ENCODE peak calls at places on chromosome 7, in six cellular contexts. M is choroid plexus epithelial cell, A is IMR-90, E is Caco-2, T is astrocyte of the spinal cord, N is cardiac fibroblast. L is an unnamed sample.
A peak's percentile ranks its signal among the peaks of the same experiment; 100 is the strongest.

GRCh38 chr7:109986701-109987100 is 1104.2 kb upstream of the LRRN3 start:
- DNase-seq in M (peak; percentile 3), A (no peak), E (no peak), T (no peak), N (no peak), L (no peak)

GRCh38 chr7:30965372-30965771 is 1.6 kb downstream of the GHRHR start:
- DNase-seq in M (no peak), A (no peak), E (no peak), T (no peak), N (no peak), L (peak; percentile 23)

GRCh38 chr7:126637538-126637937 is 615.2 kb downstream of the GRM8 start:
- DNase-seq in M (no peak), A (no peak), E (no peak), T (no peak), N (no peak), L (no peak)

GRCh38 chr7:157595086-157595855 is 258.5 kb downstream of the DNAJB6 start:
- DNase-seq in M (no peak), A (no peak), E (no peak), T (no peak), N (no peak), L (no peak)

GRCh38 chr7:45923290-45923689 is 2.2 kb upstream of the IGFBP3 start:
- DNase-seq in M (peak; percentile 84), A (peak; percentile 72), E (no peak), T (peak; percentile 83), N (peak; percentile 83), L (peak; percentile 70)

GRCh38 chr7:72539702-72540101 is 127.6 kb upstream of the CALN1 start:
- DNase-seq in M (no peak), A (no peak), E (no peak), T (no peak), N (no peak), L (no peak)

GRCh38 chr7:745431-745980 is 18.4 kb upstream of the PRKAR1B start:
- DNase-seq in M (no peak), A (no peak), E (peak; percentile 10), T (no peak), N (no peak), L (no peak)

GRCh38 chr7:56046728-56047445 is 4.4 kb downstream of the PSPH start:
- DNase-seq in M (peak; percentile 94), A (peak; percentile 88), E (peak; percentile 77), T (peak; percentile 85), N (peak; percentile 95), L (peak; percentile 73)

GRCh38 chr7:47557317-47557985 is 24.5 kb downstream of the TNS3 start:
- DNase-seq in M (no peak), A (peak; percentile 57), E (no peak), T (no peak), N (peak; percentile 63), L (peak; percentile 81)

GRCh38 chr7:30924624-30925023 is 13.0 kb downstream of the AQP1 start:
- DNase-seq in M (no peak), A (no peak), E (peak; percentile 25), T (no peak), N (no peak), L (no peak)

GRCh38 chr7:23133797-23134196 is 28.2 kb downstream of the KLHL7 start:
- DNase-seq in M (no peak), A (no peak), E (no peak), T (no peak), N (peak; percentile 6), L (no peak)

GRCh38 chr7:70506463-70506862 is 625.5 kb upstream of the GALNT17 start:
- DNase-seq in M (no peak), A (no peak), E (peak; percentile 69), T (no peak), N (peak; percentile 1), L (peak; percentile 20)

GRCh38 chr7:70512719-70513118 is 619.2 kb upstream of the GALNT17 start:
- DNase-seq in M (no peak), A (no peak), E (no peak), T (no peak), N (no peak), L (no peak)

GRCh38 chr7:70512144-70512543 is 619.8 kb upstream of the GALNT17 start:
- DNase-seq in M (no peak), A (no peak), E (no peak), T (no peak), N (no peak), L (no peak)
- H3K4me3 ChIP-seq in M (no peak overlapping the region), A (no peak overlapping the region), E (no peak overlapping the region), T (no peak overlapping the region), N (no peak overlapping the region), L (no peak overlapping the region)

GRCh38 chr7:100887955-100888481 is 1.5 kb downstream of the UFSP1 start:
- DNase-seq in M (no peak), A (no peak), E (no peak), T (no peak), N (no peak), L (no peak)
- H3K4me3 ChIP-seq in M (no peak overlapping the region), A (no peak overlapping the region), E (no peak overlapping the region), T (no peak overlapping the region), N (no peak overlapping the region), L (no peak overlapping the region)

GRCh38 chr7:129144834-129145668 is 544 bp downstream of the TSPAN33 start:
- DNase-seq in M (no peak), A (no peak), E (no peak), T (no peak), N (no peak), L (no peak)
- H3K4me3 ChIP-seq in M (peak overlapping the region; percentile 30), A (peak overlapping the region; percentile 15), E (peak overlapping the region; percentile 51), T (peak overlapping the region; percentile 15), N (peak overlapping the region; percentile 17), L (peak overlapping the region; percentile 12)

GRCh38 chr7:2665359-2665791 is 22.6 kb upstream of the AMZ1 start:
- DNase-seq in M (no peak), A (no peak), E (no peak), T (no peak), N (no peak), L (no peak)
- H3K4me3 ChIP-seq in M (no peak overlapping the region), A (no peak overlapping the region), E (no peak overlapping the region), T (no peak overlapping the region), N (no peak overlapping the region), L (no peak overlapping the region)

GRCh38 chr7:152200395-152200794 is 174.9 kb downstream of the GALNT11 start:
- DNase-seq in M (no peak), A (no peak), E (no peak), T (no peak), N (no peak), L (no peak)
- H3K4me3 ChIP-seq in M (no peak overlapping the region), A (no peak overlapping the region), E (no peak overlapping the region), T (no peak overlapping the region), N (no peak overlapping the region), L (no peak overlapping the region)

GRCh38 chr7:138089080-138089901 is 13.0 kb downstream of the AKR1D1 start:
- DNase-seq in M (peak; percentile 58), A (no peak), E (no peak), T (peak; percentile 12), N (peak; percentile 44), L (peak; percentile 36)
- H3K4me3 ChIP-seq in M (no peak overlapping the region), A (no peak overlapping the region), E (no peak overlapping the region), T (no peak overlapping the region), N (no peak overlapping the region), L (no peak overlapping the region)

DNA sequence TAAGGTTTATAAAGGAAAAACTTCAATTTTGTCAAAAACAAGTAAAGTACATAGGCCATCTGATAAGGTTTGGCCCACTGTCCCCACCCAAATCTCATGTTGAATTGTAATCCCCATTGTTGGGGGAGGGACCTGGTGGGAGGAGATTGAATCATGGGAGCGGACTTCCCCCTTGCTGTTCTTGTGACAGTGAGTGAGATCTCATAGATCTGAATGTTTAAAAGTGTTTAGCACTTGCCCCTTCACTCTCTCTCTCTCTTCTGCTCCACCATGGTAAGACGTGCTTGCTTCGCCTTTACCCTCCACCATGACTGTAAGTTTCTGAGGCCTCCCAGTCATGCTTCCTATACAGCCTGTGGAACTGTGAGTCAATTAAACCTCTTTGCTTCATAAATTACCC is 18.2 kb downstream of the MRPL32 start:
- DNase-seq in M (no peak), A (no peak), E (no peak), T (no peak), N (no peak), L (no peak)
- H3K4me3 ChIP-seq in M (no peak overlapping the region), A (no peak overlapping the region), E (no peak overlapping the region), T (no peak overlapping the region), N (no peak overlapping the region), L (no peak overlapping the region)

DNA sequence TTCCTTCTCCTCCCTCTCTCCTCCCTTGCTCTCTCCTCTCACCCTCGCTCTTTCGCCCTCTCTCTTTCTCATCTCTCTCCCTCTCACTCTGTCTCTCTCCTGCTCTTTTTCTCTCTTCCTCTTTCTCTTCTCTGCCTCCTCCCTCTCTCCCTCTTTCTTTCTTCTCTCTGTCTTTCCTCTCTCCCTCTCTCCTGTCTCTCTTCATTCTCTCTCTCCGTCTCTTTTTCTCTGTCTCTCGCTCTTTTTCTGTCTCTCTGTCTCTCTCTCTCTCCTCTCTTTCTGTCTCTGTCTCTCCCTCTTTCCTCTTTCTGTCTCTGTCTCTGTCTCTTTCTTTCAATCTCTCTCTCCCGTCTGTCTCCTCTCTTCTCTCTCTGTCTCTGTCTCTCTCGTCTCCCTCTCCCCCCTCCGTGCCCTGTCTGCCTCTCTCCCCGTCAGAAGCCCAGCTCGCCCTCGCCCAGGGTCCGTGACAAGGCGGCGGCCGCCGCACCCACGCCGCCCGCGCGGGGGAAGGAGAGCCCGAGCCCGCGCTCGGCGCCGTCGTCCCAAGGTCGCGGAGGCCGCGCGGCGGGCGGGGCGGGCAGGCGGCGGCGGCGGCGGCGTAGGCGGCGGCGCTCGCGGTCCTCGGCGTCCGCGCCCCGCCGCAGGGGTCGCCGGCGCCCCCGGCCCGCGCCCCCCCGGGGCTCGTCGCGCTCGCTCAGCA is 21.3 kb upstream of the HSPB1 start:
- DNase-seq in M (no peak), A (no peak), E (no peak), T (no peak), N (no peak), L (no peak)
- H3K4me3 ChIP-seq in M (peak overlapping the region; percentile 44), A (peak overlapping the region; percentile 53), E (peak overlapping the region; percentile 30), T (peak overlapping the region; percentile 7), N (no peak overlapping the region), L (peak overlapping the region; percentile 6)

GRCh38 chr7:25895792-25896171 is 256.2 kb upstream of the NFE2L3 start:
- DNase-seq in M (no peak), A (no peak), E (no peak), T (no peak), N (no peak), L (no peak)

GRCh38 chr7:25894902-25895791 is 256.9 kb upstream of the NFE2L3 start:
- DNase-seq in M (peak; percentile 31), A (peak; percentile 2), E (peak; percentile 46), T (peak; percentile 15), N (peak; percentile 21), L (peak; percentile 21)

GRCh38 chr7:25891591-25891990 is 260.4 kb upstream of the NFE2L3 start:
- DNase-seq in M (no peak), A (no peak), E (no peak), T (no peak), N (no peak), L (no peak)

GRCh38 chr7:25894002-25894901 is 257.7 kb upstream of the NFE2L3 start:
- DNase-seq in M (peak; percentile 5), A (no peak), E (peak; percentile 79), T (no peak), N (no peak), L (peak; percentile 22)

GRCh38 chr7:25893436-25893835 is 258.6 kb upstream of the NFE2L3 start:
- DNase-seq in M (no peak), A (no peak), E (no peak), T (no peak), N (no peak), L (no peak)
- H3K4me3 ChIP-seq in M (no peak overlapping the region), A (no peak overlapping the region), E (peak overlapping the region; percentile 52), T (no peak overlapping the region), N (no peak overlapping the region), L (peak overlapping the region; percentile 70)